ENCODE peak calls at places on chromosomes 7 and 10, in six cellular contexts. One of them, this sample, is unnamed.
A peak's percentile ranks its signal among the peaks of the same experiment; 100 is the strongest.

GRCh38 chr7:100167912-100168323 is 499 bp downstream of the GAL3ST4 start:
- DNase-seq in EL: peak; percentile 21
- DNase-seq in HCEC 1CT: no peak
- DNase-seq in T-helper 17 cell: no peak
- DNase-seq in mesothelial cell of epicardium: no peak
- DNase-seq in aorta: peak; percentile 56
- DNase-seq in this sample: peak; percentile 34

GRCh38 chr7:121449304-121449703 is 53.2 kb upstream of the FAM3C start:
- DNase-seq in EL: no peak
- DNase-seq in HCEC 1CT: peak; percentile 49
- DNase-seq in T-helper 17 cell: no peak
- DNase-seq in mesothelial cell of epicardium: no peak
- DNase-seq in aorta: no peak
- DNase-seq in this sample: peak; percentile 54

GRCh38 chr10:104937528-104937927 is 296.4 kb downstream of the SORCS3 start:
- DNase-seq in EL: peak; percentile 62
- DNase-seq in HCEC 1CT: peak; percentile 66
- DNase-seq in T-helper 17 cell: no peak
- DNase-seq in mesothelial cell of epicardium: no peak
- DNase-seq in aorta: no peak
- DNase-seq in this sample: peak; percentile 44

GRCh38 chr7:28177836-28178235 is 2.8 kb downstream of the JAZF1 start:
- DNase-seq in EL: no peak
- DNase-seq in HCEC 1CT: no peak
- DNase-seq in T-helper 17 cell: no peak
- DNase-seq in mesothelial cell of epicardium: no peak
- DNase-seq in aorta: no peak
- DNase-seq in this sample: no peak

GRCh38 chr10:47020491-47020890 is 109.3 kb downstream of the PTPN20 start:
- DNase-seq in EL: peak; percentile 53
- DNase-seq in HCEC 1CT: no peak
- DNase-seq in T-helper 17 cell: no peak
- DNase-seq in mesothelial cell of epicardium: no peak
- DNase-seq in aorta: peak; percentile 79
- DNase-seq in this sample: no peak

GRCh38 chr10:117074621-117075020 is 63.4 kb downstream of the VAX1 start:
- DNase-seq in EL: no peak
- DNase-seq in HCEC 1CT: no peak
- DNase-seq in T-helper 17 cell: no peak
- DNase-seq in mesothelial cell of epicardium: no peak
- DNase-seq in aorta: no peak
- DNase-seq in this sample: peak; percentile 3

GRCh38 chr10:131891196-131891928 is 9.4 kb upstream of the PPP2R2D start:
- DNase-seq in EL: peak; percentile 14
- DNase-seq in HCEC 1CT: no peak
- DNase-seq in T-helper 17 cell: no peak
- DNase-seq in mesothelial cell of epicardium: no peak
- DNase-seq in aorta: no peak
- DNase-seq in this sample: no peak

GRCh38 chr10:36280396-36280795 is 638.3 kb upstream of the FZD8 start:
- DNase-seq in EL: peak; percentile 47
- DNase-seq in HCEC 1CT: peak; percentile 61
- DNase-seq in T-helper 17 cell: no peak
- DNase-seq in mesothelial cell of epicardium: no peak
- DNase-seq in aorta: no peak
- DNase-seq in this sample: peak; percentile 11

GRCh38 chr10:12130237-12130872 is 878 bp downstream of the SEC61A2 start:
- DNase-seq in EL: peak; percentile 78
- DNase-seq in HCEC 1CT: peak; percentile 71
- DNase-seq in T-helper 17 cell: no peak
- DNase-seq in mesothelial cell of epicardium: no peak
- DNase-seq in aorta: no peak
- DNase-seq in this sample: peak; percentile 77

GRCh38 chr10:105742184-105742583 is 1101.1 kb downstream of the SORCS3 start:
- DNase-seq in EL: no peak
- DNase-seq in HCEC 1CT: no peak
- DNase-seq in T-helper 17 cell: no peak
- DNase-seq in mesothelial cell of epicardium: no peak
- DNase-seq in aorta: no peak
- DNase-seq in this sample: no peak

GRCh38 chr10:91610444-91610843 is 22.4 kb downstream of the PPP1R3C start:
- DNase-seq in EL: peak; percentile 81
- DNase-seq in HCEC 1CT: peak; percentile 60
- DNase-seq in T-helper 17 cell: no peak
- DNase-seq in mesothelial cell of epicardium: no peak
- DNase-seq in aorta: no peak
- DNase-seq in this sample: no peak

GRCh38 chr7:30799206-30799975 is 28.2 kb downstream of the MINDY4 start:
- DNase-seq in EL: peak; percentile 99
- DNase-seq in HCEC 1CT: peak; percentile 96
- DNase-seq in T-helper 17 cell: no peak
- DNase-seq in mesothelial cell of epicardium: no peak
- DNase-seq in aorta: peak; percentile 88
- DNase-seq in this sample: peak; percentile 96

GRCh38 chr7:130145424-130146106 is 59.6 kb downstream of the TMEM209 start:
- DNase-seq in EL: no peak
- DNase-seq in HCEC 1CT: no peak
- DNase-seq in T-helper 17 cell: no peak
- DNase-seq in mesothelial cell of epicardium: no peak
- DNase-seq in aorta: no peak
- DNase-seq in this sample: no peak

GRCh38 chr7:137628211-137628610 is 218.6 kb downstream of the DGKI start:
- DNase-seq in EL: no peak
- DNase-seq in HCEC 1CT: no peak
- DNase-seq in T-helper 17 cell: no peak
- DNase-seq in mesothelial cell of epicardium: no peak
- DNase-seq in aorta: no peak
- DNase-seq in this sample: no peak

GRCh38 chr7:47988496-47989386 is 9.3 kb upstream of the HUS1 start:
- DNase-seq in EL: peak; percentile 16
- DNase-seq in HCEC 1CT: peak; percentile 35
- DNase-seq in T-helper 17 cell: no peak
- DNase-seq in mesothelial cell of epicardium: no peak
- DNase-seq in aorta: no peak
- DNase-seq in this sample: no peak

GRCh38 chr10:31000867-31001266 is 30.8 kb downstream of the ZNF438 start:
- DNase-seq in EL: no peak
- DNase-seq in HCEC 1CT: no peak
- DNase-seq in T-helper 17 cell: no peak
- DNase-seq in mesothelial cell of epicardium: no peak
- DNase-seq in aorta: no peak
- DNase-seq in this sample: no peak

GRCh38 chr10:117168729-117169128 is 28.6 kb upstream of the KCNK18 start:
- DNase-seq in EL: no peak
- DNase-seq in HCEC 1CT: no peak
- DNase-seq in T-helper 17 cell: no peak
- DNase-seq in mesothelial cell of epicardium: no peak
- DNase-seq in aorta: no peak
- DNase-seq in this sample: no peak

GRCh38 chr7:132049462-132050304 is 493.3 kb upstream of the PODXL start:
- DNase-seq in EL: peak; percentile 38
- DNase-seq in HCEC 1CT: no peak
- DNase-seq in T-helper 17 cell: no peak
- DNase-seq in mesothelial cell of epicardium: no peak
- DNase-seq in aorta: no peak
- DNase-seq in this sample: peak; percentile 25

GRCh38 chr10:114970515-114970914 is 32.5 kb downstream of the TRUB1 start:
- DNase-seq in EL: no peak
- DNase-seq in HCEC 1CT: no peak
- DNase-seq in T-helper 17 cell: no peak
- DNase-seq in mesothelial cell of epicardium: no peak
- DNase-seq in aorta: no peak
- DNase-seq in this sample: no peak

GRCh38 chr10:110005716-110006115 is 2.1 kb upstream of the ADD3 start:
- DNase-seq in EL: peak; percentile 68
- DNase-seq in HCEC 1CT: peak; percentile 86
- DNase-seq in T-helper 17 cell: no peak
- DNase-seq in mesothelial cell of epicardium: no peak
- DNase-seq in aorta: peak; percentile 51
- DNase-seq in this sample: peak; percentile 81

GRCh38 chr7:79050592-79050991 is 402.9 kb downstream of the MAGI2 start:
- DNase-seq in EL: peak; percentile 48
- DNase-seq in HCEC 1CT: no peak
- DNase-seq in T-helper 17 cell: no peak
- DNase-seq in mesothelial cell of epicardium: peak; percentile 18
- DNase-seq in aorta: no peak
- DNase-seq in this sample: peak; percentile 71

GRCh38 chr10:43120116-43120947 is 17.9 kb upstream of the CSGALNACT2 start:
- DNase-seq in EL: no peak
- DNase-seq in HCEC 1CT: no peak
- DNase-seq in T-helper 17 cell: no peak
- DNase-seq in mesothelial cell of epicardium: no peak
- DNase-seq in aorta: no peak
- DNase-seq in this sample: no peak

GRCh38 chr10:46229144-46229563 is 57.6 kb upstream of the ANTXRL start:
- DNase-seq in EL: peak; percentile 18
- DNase-seq in HCEC 1CT: no peak
- DNase-seq in T-helper 17 cell: no peak
- DNase-seq in mesothelial cell of epicardium: no peak
- DNase-seq in aorta: no peak
- DNase-seq in this sample: peak; percentile 6

GRCh38 chr10:71696635-71697326 is 22.8 kb downstream of the C10orf105 start:
- DNase-seq in EL: peak; percentile 39
- DNase-seq in HCEC 1CT: peak; percentile 22
- DNase-seq in T-helper 17 cell: peak; percentile 40
- DNase-seq in mesothelial cell of epicardium: no peak
- DNase-seq in aorta: peak; percentile 78
- DNase-seq in this sample: no peak

GRCh38 chr10:62095341-62096071 is 173.1 kb downstream of the RTKN2 start:
- DNase-seq in EL: no peak
- DNase-seq in HCEC 1CT: peak; percentile 59
- DNase-seq in T-helper 17 cell: no peak
- DNase-seq in mesothelial cell of epicardium: no peak
- DNase-seq in aorta: no peak
- DNase-seq in this sample: no peak

GRCh38 chr10:90930070-90930837 is 9.4 kb upstream of the ANKRD1 start:
- DNase-seq in EL: peak; percentile 88
- DNase-seq in HCEC 1CT: peak; percentile 67
- DNase-seq in T-helper 17 cell: no peak
- DNase-seq in mesothelial cell of epicardium: no peak
- DNase-seq in aorta: no peak
- DNase-seq in this sample: peak; percentile 88

GRCh38 chr10:77285529-77286182 is 352.0 kb downstream of the KCNMA1 start:
- DNase-seq in EL: no peak
- DNase-seq in HCEC 1CT: no peak
- DNase-seq in T-helper 17 cell: no peak
- DNase-seq in mesothelial cell of epicardium: no peak
- DNase-seq in aorta: no peak
- DNase-seq in this sample: no peak

GRCh38 chr10:65548046-65548445 is 1377.8 kb upstream of the LRRTM3 start:
- DNase-seq in EL: no peak
- DNase-seq in HCEC 1CT: no peak
- DNase-seq in T-helper 17 cell: no peak
- DNase-seq in mesothelial cell of epicardium: no peak
- DNase-seq in aorta: no peak
- DNase-seq in this sample: no peak

GRCh38 chr10:14009315-14010082 is 321.2 kb downstream of the FRMD4A start:
- DNase-seq in EL: peak; percentile 77
- DNase-seq in HCEC 1CT: peak; percentile 66
- DNase-seq in T-helper 17 cell: peak; percentile 23
- DNase-seq in mesothelial cell of epicardium: no peak
- DNase-seq in aorta: no peak
- DNase-seq in this sample: peak; percentile 56

GRCh38 chr7:2990949-2991470 is 52.7 kb downstream of the CARD11 start:
- DNase-seq in EL: no peak
- DNase-seq in HCEC 1CT: no peak
- DNase-seq in T-helper 17 cell: no peak
- DNase-seq in mesothelial cell of epicardium: no peak
- DNase-seq in aorta: no peak
- DNase-seq in this sample: no peak

GRCh38 chr10:46079831-46080585 is 33.9 kb upstream of the MSMB start:
- DNase-seq in EL: peak; percentile 45
- DNase-seq in HCEC 1CT: no peak
- DNase-seq in T-helper 17 cell: no peak
- DNase-seq in mesothelial cell of epicardium: no peak
- DNase-seq in aorta: no peak
- DNase-seq in this sample: no peak

GRCh38 chr7:98284335-98285036 is 3.0 kb downstream of the BRI3 start:
- DNase-seq in EL: peak; percentile 96
- DNase-seq in HCEC 1CT: peak; percentile 55
- DNase-seq in T-helper 17 cell: no peak
- DNase-seq in mesothelial cell of epicardium: no peak
- DNase-seq in aorta: peak; percentile 95
- DNase-seq in this sample: peak; percentile 94

GRCh38 chr7:80133361-80134104 is 1.1 kb upstream of the GNAI1 start:
- DNase-seq in EL: no peak
- DNase-seq in HCEC 1CT: peak; percentile 39
- DNase-seq in T-helper 17 cell: no peak
- DNase-seq in mesothelial cell of epicardium: no peak
- DNase-seq in aorta: no peak
- DNase-seq in this sample: peak; percentile 46

GRCh38 chr10:35635576-35635975 is 6.5 kb downstream of the FZD8 start:
- DNase-seq in EL: peak; percentile 63
- DNase-seq in HCEC 1CT: peak; percentile 60
- DNase-seq in T-helper 17 cell: no peak
- DNase-seq in mesothelial cell of epicardium: peak; percentile 27
- DNase-seq in aorta: no peak
- DNase-seq in this sample: peak; percentile 67

GRCh38 chr10:92822060-92822634 is 26.2 kb upstream of the EXOC6 start:
- DNase-seq in EL: peak; percentile 85
- DNase-seq in HCEC 1CT: peak; percentile 90
- DNase-seq in T-helper 17 cell: no peak
- DNase-seq in mesothelial cell of epicardium: no peak
- DNase-seq in aorta: no peak
- DNase-seq in this sample: peak; percentile 55

GRCh38 chr7:99955247-99955646 is 20.6 kb downstream of the AZGP1 start:
- DNase-seq in EL: no peak
- DNase-seq in HCEC 1CT: no peak
- DNase-seq in T-helper 17 cell: no peak
- DNase-seq in mesothelial cell of epicardium: no peak
- DNase-seq in aorta: no peak
- DNase-seq in this sample: no peak

GRCh38 chr10:50336140-50336539 is 84.8 kb upstream of the ASAH2 start:
- DNase-seq in EL: no peak
- DNase-seq in HCEC 1CT: no peak
- DNase-seq in T-helper 17 cell: no peak
- DNase-seq in mesothelial cell of epicardium: no peak
- DNase-seq in aorta: no peak
- DNase-seq in this sample: no peak

This sample was measured in LHCN-M2.